ENCODE peak calls at places on chromosomes 5 and 9, in six cellular contexts. One of them, this sample, is unnamed. For H3K4me1, the result is how much of the 10 kb centered on the place peaks cover.

GRCh38 chr5:116645627-116646026 is 71.0 kb upstream of the SEMA6A start:
- DNase-seq in PC-3: no peak
- DNase-seq in neural progenitor cell: no peak
- DNase-seq in OCI-LY7: no peak
- DNase-seq in MM.1S: no peak
- DNase-seq in GM23338: no peak
- DNase-seq in this sample: no peak

GRCh38 chr5:113212244-113212920 is 222.4 kb downstream of the TSSK1B start:
- DNase-seq in PC-3: no peak
- DNase-seq in neural progenitor cell: no peak
- DNase-seq in OCI-LY7: no peak
- DNase-seq in MM.1S: no peak
- DNase-seq in GM23338: no peak
- DNase-seq in this sample: peak

GRCh38 chr5:72661405-72661804 is 154.2 kb upstream of the ZNF366 start:
- DNase-seq in PC-3: peak
- DNase-seq in neural progenitor cell: no peak
- DNase-seq in OCI-LY7: no peak
- DNase-seq in MM.1S: no peak
- DNase-seq in GM23338: no peak
- DNase-seq in this sample: peak

GRCh38 chr9:89036383-89036782 is 45.1 kb downstream of the S1PR3 start:
- DNase-seq in PC-3: no peak
- DNase-seq in neural progenitor cell: no peak
- DNase-seq in OCI-LY7: no peak
- DNase-seq in MM.1S: no peak
- DNase-seq in GM23338: no peak
- DNase-seq in this sample: no peak

GRCh38 chr9:125593581-125593980 is 113.4 kb downstream of the MAPKAP1 start:
- DNase-seq in PC-3: peak
- DNase-seq in neural progenitor cell: no peak
- DNase-seq in OCI-LY7: no peak
- DNase-seq in MM.1S: no peak
- DNase-seq in GM23338: no peak
- DNase-seq in this sample: no peak

GRCh38 chr5:58860680-58861079 is 277.8 kb downstream of the RAB3C start:
- DNase-seq in PC-3: no peak
- DNase-seq in neural progenitor cell: no peak
- DNase-seq in OCI-LY7: no peak
- DNase-seq in MM.1S: peak
- DNase-seq in GM23338: no peak
- DNase-seq in this sample: no peak

GRCh38 chr5:153881687-153882086 is 157.0 kb downstream of the FAM114A2 start:
- DNase-seq in PC-3: no peak
- DNase-seq in neural progenitor cell: no peak
- DNase-seq in OCI-LY7: no peak
- DNase-seq in MM.1S: no peak
- DNase-seq in GM23338: no peak
- DNase-seq in this sample: no peak

GRCh38 chr5:176682016-176682531 is 34.8 kb downstream of the TSPAN17 start:
- DNase-seq in PC-3: no peak
- DNase-seq in neural progenitor cell: no peak
- DNase-seq in OCI-LY7: no peak
- DNase-seq in MM.1S: no peak
- DNase-seq in GM23338: no peak
- DNase-seq in this sample: no peak

GRCh38 chr9:89969156-89969566 is 364.3 kb downstream of the GADD45G start:
- DNase-seq in PC-3: no peak
- DNase-seq in neural progenitor cell: no peak
- DNase-seq in OCI-LY7: no peak
- DNase-seq in MM.1S: no peak
- DNase-seq in GM23338: no peak
- DNase-seq in this sample: peak

GRCh38 chr5:38473008-38473407 is 83.4 kb downstream of the LIFR start:
- DNase-seq in PC-3: no peak
- DNase-seq in neural progenitor cell: no peak
- DNase-seq in OCI-LY7: no peak
- DNase-seq in MM.1S: no peak
- DNase-seq in GM23338: peak
- DNase-seq in this sample: no peak

GRCh38 chr9:133684461-133685361 is 48.5 kb downstream of the DBH start:
- DNase-seq in PC-3: no peak
- DNase-seq in neural progenitor cell: no peak
- DNase-seq in OCI-LY7: no peak
- DNase-seq in MM.1S: no peak
- DNase-seq in GM23338: no peak
- DNase-seq in this sample: no peak

GRCh38 chr5:175487514-175488222 is 9.3 kb downstream of the SFXN1 start:
- DNase-seq in PC-3: no peak
- DNase-seq in neural progenitor cell: no peak
- DNase-seq in OCI-LY7: no peak
- DNase-seq in MM.1S: no peak
- DNase-seq in GM23338: no peak
- DNase-seq in this sample: no peak

GRCh38 chr5:133878236-133878555 is 90.2 kb downstream of the C5orf15 start:
- DNase-seq in PC-3: no peak
- DNase-seq in neural progenitor cell: no peak
- DNase-seq in OCI-LY7: no peak
- DNase-seq in MM.1S: no peak
- DNase-seq in GM23338: no peak
- DNase-seq in this sample: no peak

GRCh38 chr9:112174965-112175795 is at the start of gene SUSD1:
- DNase-seq in PC-3: no peak
- DNase-seq in neural progenitor cell: peak
- DNase-seq in OCI-LY7: no peak
- DNase-seq in MM.1S: no peak
- DNase-seq in GM23338: peak
- DNase-seq in this sample: peak

GRCh38 chr5:15737882-15738677 is 238.1 kb downstream of the FBXL7 start:
- DNase-seq in PC-3: no peak
- DNase-seq in neural progenitor cell: no peak
- DNase-seq in OCI-LY7: no peak
- DNase-seq in MM.1S: no peak
- DNase-seq in GM23338: no peak
- DNase-seq in this sample: no peak

GRCh38 chr5:848671-849111 is 2.1 kb downstream of the ZDHHC11 start:
- DNase-seq in PC-3: no peak
- DNase-seq in neural progenitor cell: no peak
- DNase-seq in OCI-LY7: no peak
- DNase-seq in MM.1S: no peak
- DNase-seq in GM23338: no peak
- DNase-seq in this sample: no peak

GRCh38 chr9:37952731-37953130 is 48.8 kb upstream of the SLC25A51 start:
- DNase-seq in PC-3: peak
- DNase-seq in neural progenitor cell: no peak
- DNase-seq in OCI-LY7: no peak
- DNase-seq in MM.1S: no peak
- DNase-seq in GM23338: no peak
- DNase-seq in this sample: no peak

GRCh38 chr5:142290574-142291299 is 34.1 kb downstream of the SPRY4 start:
- DNase-seq in PC-3: peak
- DNase-seq in neural progenitor cell: peak
- DNase-seq in OCI-LY7: no peak
- DNase-seq in MM.1S: no peak
- DNase-seq in GM23338: no peak
- DNase-seq in this sample: no peak

GRCh38 chr5:139523635-139524445 is 37.3 kb upstream of the UBE2D2 start:
- DNase-seq in PC-3: no peak
- DNase-seq in neural progenitor cell: peak
- DNase-seq in OCI-LY7: no peak
- DNase-seq in MM.1S: no peak
- DNase-seq in GM23338: peak
- DNase-seq in this sample: no peak

GRCh38 chr5:109594217-109594616 is 95.5 kb upstream of the MAN2A1 start:
- DNase-seq in PC-3: no peak
- DNase-seq in neural progenitor cell: no peak
- DNase-seq in OCI-LY7: no peak
- DNase-seq in MM.1S: no peak
- DNase-seq in GM23338: no peak
- DNase-seq in this sample: no peak

GRCh38 chr9:111572945-111573604 is 26.4 kb downstream of the PTGR1 start:
- DNase-seq in PC-3: no peak
- DNase-seq in neural progenitor cell: no peak
- DNase-seq in OCI-LY7: no peak
- DNase-seq in MM.1S: no peak
- DNase-seq in GM23338: no peak
- DNase-seq in this sample: peak

GRCh38 chr9:4196376-4196775 is 103.5 kb downstream of the GLIS3 start:
- DNase-seq in PC-3: no peak
- DNase-seq in neural progenitor cell: no peak
- DNase-seq in OCI-LY7: no peak
- DNase-seq in MM.1S: no peak
- DNase-seq in GM23338: no peak
- DNase-seq in this sample: no peak

DNA sequence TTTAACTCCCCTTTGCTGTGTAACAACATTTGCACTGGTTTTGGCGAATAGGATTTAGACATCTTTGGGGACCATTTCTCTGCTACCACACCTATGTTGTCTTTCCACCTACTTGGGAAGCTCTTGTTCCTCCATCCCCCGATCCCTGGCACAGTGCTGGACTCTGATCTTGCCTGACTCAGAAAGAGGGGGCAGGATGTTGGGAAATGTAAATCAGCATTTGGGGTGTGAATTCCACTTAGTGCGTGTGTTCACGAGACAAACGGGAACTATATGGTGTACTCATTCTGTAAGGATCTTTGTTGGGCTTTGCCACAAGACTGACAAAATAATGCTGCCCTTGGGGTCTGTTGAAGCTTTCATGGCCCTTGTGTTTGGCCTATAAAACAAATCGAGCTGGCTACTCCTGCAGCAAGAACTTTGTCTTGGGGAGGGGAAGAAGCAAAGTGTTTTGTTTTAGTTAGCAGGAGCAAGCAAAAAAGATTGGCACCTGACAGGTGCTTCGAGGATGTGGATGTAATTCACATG is 18.5 kb downstream of the TMEM268 start:
- DNase-seq in PC-3: no peak
- DNase-seq in neural progenitor cell: no peak
- DNase-seq in OCI-LY7: no peak
- DNase-seq in MM.1S: no peak
- DNase-seq in GM23338: no peak
- DNase-seq in this sample: no peak
- TF ChIP-seq EZH2phosphoT487 in PC-3: no peak
- TF ChIP-seq EZH2phosphoT487 in neural progenitor cell: no peak
- TF ChIP-seq EZH2phosphoT487 in OCI-LY7: no peak
- TF ChIP-seq EZH2phosphoT487 in MM.1S: no peak
- TF ChIP-seq EZH2phosphoT487 in GM23338: no peak
- TF ChIP-seq EZH2phosphoT487 in this sample: no peak

DNA sequence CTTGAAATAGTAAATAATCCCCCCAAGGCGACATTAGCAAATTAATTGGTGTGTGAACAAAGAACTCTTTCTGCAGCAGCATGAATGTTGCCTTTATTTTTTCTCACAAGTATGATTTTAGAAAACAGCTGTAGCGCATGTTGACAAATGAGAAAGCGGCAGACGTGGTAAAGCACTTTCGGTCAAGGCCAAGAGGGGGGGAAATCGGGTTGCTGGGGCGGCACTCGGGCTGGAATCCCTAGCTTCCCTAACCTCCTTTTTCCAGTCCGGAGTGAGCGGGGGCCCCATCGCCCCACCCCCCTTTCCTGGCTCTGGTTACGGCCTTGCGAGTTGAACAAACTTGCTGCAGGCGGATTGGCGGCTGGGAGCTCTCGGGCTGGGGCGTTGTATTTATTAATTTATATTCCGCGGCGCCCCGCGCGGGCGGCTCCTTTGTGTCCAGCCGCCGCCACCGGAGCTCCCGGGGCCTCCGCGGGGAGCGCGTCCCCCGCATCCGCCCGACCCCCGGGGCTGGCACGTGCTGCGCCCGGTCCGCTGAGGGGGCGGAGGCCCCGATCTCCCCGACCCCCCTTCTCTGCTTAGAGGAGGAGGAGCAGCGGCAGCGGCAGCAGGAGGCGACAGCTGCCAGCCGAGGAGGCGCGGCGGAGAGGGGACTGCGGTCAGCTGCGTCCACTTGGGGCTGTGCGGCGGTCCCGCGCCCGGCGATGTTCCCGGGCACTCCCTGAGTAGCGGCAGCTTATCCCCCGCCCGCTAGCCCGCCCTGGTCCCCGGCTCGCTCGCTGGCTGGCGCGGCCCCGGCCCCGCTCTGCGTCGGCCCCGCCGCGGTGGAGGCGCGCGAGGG is at the start of gene RHOBTB3:
- DNase-seq in PC-3: peak
- DNase-seq in neural progenitor cell: peak
- DNase-seq in OCI-LY7: peak
- DNase-seq in MM.1S: peak
- DNase-seq in GM23338: peak
- DNase-seq in this sample: peak
- TF ChIP-seq CTCF in PC-3: no peak
- TF ChIP-seq CTCF in neural progenitor cell: no peak
- TF ChIP-seq CTCF in OCI-LY7: no peak
- TF ChIP-seq CTCF in MM.1S: no peak
- TF ChIP-seq CTCF in GM23338: no peak
- TF ChIP-seq CTCF in this sample: no peak

GRCh38 chr9:109802491-109802890 is 22.5 kb downstream of the PALM2AKAP2 start:
- DNase-seq in PC-3: no peak
- DNase-seq in neural progenitor cell: no peak
- DNase-seq in OCI-LY7: no peak
- DNase-seq in MM.1S: no peak
- DNase-seq in GM23338: no peak
- DNase-seq in this sample: no peak
- H3K4me1 ChIP-seq in PC-3: under half
- H3K4me1 ChIP-seq in neural progenitor cell: under half
- H3K4me1 ChIP-seq in OCI-LY7: under half
- H3K4me1 ChIP-seq in MM.1S: under half
- H3K4me1 ChIP-seq in GM23338: under half
- H3K4me1 ChIP-seq in this sample: under half

GRCh38 chr9:98271479-98271878 is 16.0 kb upstream of the TBC1D2 start:
- DNase-seq in PC-3: no peak
- DNase-seq in neural progenitor cell: peak
- DNase-seq in OCI-LY7: no peak
- DNase-seq in MM.1S: no peak
- DNase-seq in GM23338: no peak
- DNase-seq in this sample: no peak

GRCh38 chr9:98272083-98272482 is 16.6 kb upstream of the TBC1D2 start:
- DNase-seq in PC-3: no peak
- DNase-seq in neural progenitor cell: no peak
- DNase-seq in OCI-LY7: no peak
- DNase-seq in MM.1S: no peak
- DNase-seq in GM23338: no peak
- DNase-seq in this sample: no peak

GRCh38 chr9:98280162-98280561 is 24.7 kb upstream of the TBC1D2 start:
- DNase-seq in PC-3: no peak
- DNase-seq in neural progenitor cell: no peak
- DNase-seq in OCI-LY7: no peak
- DNase-seq in MM.1S: no peak
- DNase-seq in GM23338: no peak
- DNase-seq in this sample: no peak

GRCh38 chr9:98276907-98277469 is 21.5 kb upstream of the TBC1D2 start:
- DNase-seq in PC-3: no peak
- DNase-seq in neural progenitor cell: no peak
- DNase-seq in OCI-LY7: no peak
- DNase-seq in MM.1S: no peak
- DNase-seq in GM23338: no peak
- DNase-seq in this sample: no peak

DNA sequence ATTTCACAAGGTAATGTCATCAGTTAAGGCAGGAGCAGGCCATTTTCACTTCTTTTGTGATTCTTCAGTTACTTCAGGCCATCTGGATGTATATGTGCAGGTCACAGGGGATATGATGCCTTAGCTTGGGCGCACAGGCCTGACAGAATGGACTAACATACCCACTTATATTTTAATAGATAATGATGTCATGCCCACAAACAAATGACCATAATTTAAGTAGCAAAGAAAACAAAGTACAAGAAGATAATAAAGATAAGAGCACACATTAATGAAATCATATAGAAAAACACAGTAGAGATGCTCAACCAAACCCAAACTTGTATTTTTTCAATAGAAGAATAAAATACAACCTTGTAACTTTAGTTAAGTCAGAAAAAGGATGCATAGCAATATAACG is 19.7 kb upstream of the TBC1D2 start:
- DNase-seq in PC-3: no peak
- DNase-seq in neural progenitor cell: no peak
- DNase-seq in OCI-LY7: no peak
- DNase-seq in MM.1S: no peak
- DNase-seq in GM23338: no peak
- DNase-seq in this sample: no peak
- TF ChIP-seq EZH2phosphoT487 in PC-3: no peak
- TF ChIP-seq EZH2phosphoT487 in neural progenitor cell: no peak
- TF ChIP-seq EZH2phosphoT487 in OCI-LY7: no peak
- TF ChIP-seq EZH2phosphoT487 in MM.1S: no peak
- TF ChIP-seq EZH2phosphoT487 in GM23338: no peak
- TF ChIP-seq EZH2phosphoT487 in this sample: no peak